ENCODE peak calls at places on chromosome 22, in nine cellular contexts. One of them, this sample, is unnamed.

GRCh38 chr22:37484115-37485005 is 1.8 kb downstream of the MFNG start:
- DNase-seq in H54: no peak
- DNase-seq in NCI-H1930: no peak
- DNase-seq in Right ventricle myocardium superior: peak; percentile 91
- DNase-seq in astrocyte of the cerebellum: no peak
- DNase-seq in ureter: peak; percentile 74
- DNase-seq in T-helper 2 cell: peak; percentile 87
- DNase-seq in fibroblast of lung: no peak
- DNase-seq in A172: no peak
- DNase-seq in this sample: peak; percentile 95

GRCh38 chr22:17199131-17199731 is 20.0 kb downstream of the ADA2 start:
- DNase-seq in H54: no peak
- DNase-seq in NCI-H1930: no peak
- DNase-seq in Right ventricle myocardium superior: peak; percentile 64
- DNase-seq in astrocyte of the cerebellum: no peak
- DNase-seq in ureter: no peak
- DNase-seq in T-helper 2 cell: no peak
- DNase-seq in fibroblast of lung: peak; percentile 71
- DNase-seq in A172: no peak
- DNase-seq in this sample: no peak

GRCh38 chr22:43562843-43563242 is 151.0 kb downstream of the MPPED1 start:
- DNase-seq in H54: no peak
- DNase-seq in NCI-H1930: no peak
- DNase-seq in Right ventricle myocardium superior: no peak
- DNase-seq in astrocyte of the cerebellum: no peak
- DNase-seq in ureter: no peak
- DNase-seq in T-helper 2 cell: no peak
- DNase-seq in fibroblast of lung: no peak
- DNase-seq in A172: no peak
- DNase-seq in this sample: no peak

GRCh38 chr22:22087854-22088657 is 105.5 kb upstream of the TOP3B start:
- DNase-seq in H54: no peak
- DNase-seq in NCI-H1930: no peak
- DNase-seq in Right ventricle myocardium superior: no peak
- DNase-seq in astrocyte of the cerebellum: no peak
- DNase-seq in ureter: no peak
- DNase-seq in T-helper 2 cell: no peak
- DNase-seq in fibroblast of lung: no peak
- DNase-seq in A172: no peak
- DNase-seq in this sample: no peak

GRCh38 chr22:20750461-20751184 is 23.3 kb upstream of the SERPIND1 start:
- DNase-seq in H54: peak; percentile 69
- DNase-seq in NCI-H1930: no peak
- DNase-seq in Right ventricle myocardium superior: peak; percentile 72
- DNase-seq in astrocyte of the cerebellum: peak; percentile 55
- DNase-seq in ureter: peak; percentile 66
- DNase-seq in T-helper 2 cell: peak; percentile 7
- DNase-seq in fibroblast of lung: peak; percentile 86
- DNase-seq in A172: peak; percentile 69
- DNase-seq in this sample: no peak

GRCh38 chr22:47674600-47674999 is 912.1 kb downstream of the TBC1D22A start:
- DNase-seq in H54: no peak
- DNase-seq in NCI-H1930: no peak
- DNase-seq in Right ventricle myocardium superior: no peak
- DNase-seq in astrocyte of the cerebellum: no peak
- DNase-seq in ureter: no peak
- DNase-seq in T-helper 2 cell: no peak
- DNase-seq in fibroblast of lung: no peak
- DNase-seq in A172: no peak
- DNase-seq in this sample: no peak

GRCh38 chr22:23245799-23246136 is 65.5 kb downstream of the BCR start:
- DNase-seq in H54: no peak
- DNase-seq in NCI-H1930: no peak
- DNase-seq in Right ventricle myocardium superior: no peak
- DNase-seq in astrocyte of the cerebellum: peak; percentile 23
- DNase-seq in ureter: no peak
- DNase-seq in T-helper 2 cell: no peak
- DNase-seq in fibroblast of lung: no peak
- DNase-seq in A172: no peak
- DNase-seq in this sample: no peak

GRCh38 chr22:22480940-22481339 is 27.6 kb downstream of the ZNF280B start:
- DNase-seq in H54: no peak
- DNase-seq in NCI-H1930: no peak
- DNase-seq in Right ventricle myocardium superior: no peak
- DNase-seq in astrocyte of the cerebellum: no peak
- DNase-seq in ureter: no peak
- DNase-seq in T-helper 2 cell: no peak
- DNase-seq in fibroblast of lung: no peak
- DNase-seq in A172: no peak
- DNase-seq in this sample: no peak

GRCh38 chr22:45357492-45357891 is 47.8 kb downstream of the FAM118A start:
- DNase-seq in H54: no peak
- DNase-seq in NCI-H1930: no peak
- DNase-seq in Right ventricle myocardium superior: no peak
- DNase-seq in astrocyte of the cerebellum: no peak
- DNase-seq in ureter: no peak
- DNase-seq in T-helper 2 cell: no peak
- DNase-seq in fibroblast of lung: no peak
- DNase-seq in A172: no peak
- DNase-seq in this sample: no peak

GRCh38 chr22:36123673-36124630 is 36.6 kb downstream of the APOL3 start:
- DNase-seq in H54: peak; percentile 71
- DNase-seq in NCI-H1930: peak; percentile 85
- DNase-seq in Right ventricle myocardium superior: peak; percentile 97
- DNase-seq in astrocyte of the cerebellum: peak; percentile 85
- DNase-seq in ureter: peak; percentile 95
- DNase-seq in T-helper 2 cell: peak; percentile 85
- DNase-seq in fibroblast of lung: peak; percentile 94
- DNase-seq in A172: peak; percentile 72
- DNase-seq in this sample: peak; percentile 96

GRCh38 chr22:43446037-43446803 is 34.4 kb downstream of the MPPED1 start:
- DNase-seq in H54: no peak
- DNase-seq in NCI-H1930: no peak
- DNase-seq in Right ventricle myocardium superior: no peak
- DNase-seq in astrocyte of the cerebellum: no peak
- DNase-seq in ureter: no peak
- DNase-seq in T-helper 2 cell: no peak
- DNase-seq in fibroblast of lung: no peak
- DNase-seq in A172: no peak
- DNase-seq in this sample: peak; percentile 36

This sample was measured in cardiac septum.